ENCODE peak calls at places on chromosome 2, in eight cellular contexts. C is fibroblast of lung, E is psoas muscle, P is Peyer's patch, B is tibial nerve, Y is IMR-90, N is fibroblast of mammary gland, Q is ovary. W is an unnamed sample.

GRCh38 chr2:127508621-127509034 is 17.7 kb downstream of the IWS1 start:
- DNase-seq in P (peak; percentile 63), Y (peak; percentile 99), Q (peak; percentile 63), E (peak; percentile 73), C (peak; percentile 100), B (peak; percentile 46), N (peak; percentile 100), W (peak; percentile 99)

GRCh38 chr2:160674076-160674630 is 180.5 kb upstream of the RBMS1 start:
- DNase-seq in C (no peak), P (no peak), E (no peak), Y (no peak), Q (no peak), B (no peak), N (no peak), W (no peak)

GRCh38 chr2:187215576-187216240 is 232.3 kb downstream of the CALCRL start:
- DNase-seq in C (peak; percentile 18), P (no peak), Y (no peak), B (no peak), N (peak; percentile 45), E (no peak), Q (no peak), W (peak; percentile 48)

GRCh38 chr2:234419726-234420125 is 77.2 kb downstream of the ARL4C start:
- DNase-seq in Q (no peak), N (no peak), E (no peak), C (no peak), P (no peak), B (no peak), Y (no peak), W (no peak)

GRCh38 chr2:36163520-36164239 is 191.9 kb upstream of the CRIM1 start:
- DNase-seq in P (no peak), E (no peak), Y (no peak), Q (no peak), B (no peak), C (no peak), N (no peak), W (no peak)

GRCh38 chr2:227164745-227165350 is 424 bp downstream of the COL4A3 start:
- DNase-seq in N (no peak), C (no peak), Y (no peak), Q (peak; percentile 32), B (no peak), P (peak; percentile 84), E (peak; percentile 69), W (no peak)

GRCh38 chr2:225994748-225995405 is 595.4 kb downstream of the NYAP2 start:
- DNase-seq in B (no peak), P (no peak), Y (peak; percentile 65), Q (no peak), C (peak; percentile 8), N (peak; percentile 50), E (no peak), W (peak; percentile 72)

GRCh38 chr2:186474196-186474595 is 11.9 kb upstream of the ZC3H15 start:
- DNase-seq in N (no peak), Y (no peak), B (no peak), C (no peak), P (no peak), Q (no peak), E (no peak), W (no peak)

DNA sequence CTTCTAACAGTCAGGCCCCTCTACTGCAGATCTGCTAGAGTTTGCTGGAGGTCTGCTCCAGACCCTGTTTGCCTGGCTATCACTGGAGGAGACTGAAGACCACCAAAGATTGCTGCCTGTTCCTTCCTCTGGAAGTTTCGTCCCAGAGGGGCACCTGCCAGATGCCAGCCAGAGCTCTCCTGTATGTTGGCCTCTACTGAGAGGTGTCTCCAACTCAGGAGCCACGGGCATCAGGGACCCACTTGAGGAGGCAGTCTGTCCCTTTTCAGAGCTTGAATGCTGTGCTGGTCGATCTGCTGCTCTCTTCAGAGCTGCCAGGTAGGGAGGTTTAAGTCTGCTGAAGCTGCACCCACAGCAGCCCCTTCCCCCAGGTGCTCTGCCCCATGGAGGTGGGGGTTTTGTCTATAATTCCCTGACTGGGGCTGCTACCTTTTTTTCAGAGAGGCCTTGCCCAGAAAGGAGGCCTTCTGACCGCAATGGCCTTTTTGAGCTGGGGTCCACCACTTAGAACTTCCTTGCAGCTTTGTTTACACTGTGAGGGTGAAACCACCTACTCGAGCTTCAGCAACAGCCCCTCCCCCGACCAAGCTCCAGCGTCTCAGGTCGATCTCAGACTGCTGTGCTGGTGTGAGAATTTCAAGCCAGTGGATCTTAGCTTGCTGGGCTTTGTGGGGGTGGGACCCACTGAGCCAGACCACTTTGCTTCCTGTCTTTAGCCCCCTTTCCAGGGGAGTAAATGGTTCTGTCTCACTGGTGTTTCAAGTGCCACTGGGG is 566.0 kb downstream of the NR4A2 start:
- DNase-seq in Y (no peak), P (no peak), N (no peak), B (no peak), Q (no peak), E (no peak), C (no peak), W (no peak)
- H3K4me3 ChIP-seq in Y (no peak overlapping the region), P (no peak overlapping the region), N (no peak overlapping the region), B (no peak overlapping the region), Q (no peak overlapping the region), E (no peak overlapping the region), C (no peak overlapping the region), W (no peak overlapping the region)

GRCh38 chr2:48727560-48727959 is 28.0 kb downstream of the LHCGR start:
- DNase-seq in E (no peak), P (no peak), Y (no peak), N (no peak), B (no peak), Q (no peak), C (no peak), W (no peak)
- TF ChIP-seq CTCF in E (no peak), P (no peak), Y (no peak), N (no peak), B (no peak), Q (no peak), C (no peak), W (peak; percentile 12)

GRCh38 chr2:236849940-236850339 is 235.7 kb upstream of the COPS8 start:
- DNase-seq in E (no peak), P (no peak), C (no peak), N (no peak), Y (no peak), B (no peak), Q (no peak), W (no peak)

GRCh38 chr2:236848467-236848866 is 237.2 kb upstream of the COPS8 start:
- DNase-seq in P (no peak), C (no peak), E (no peak), N (no peak), B (no peak), Y (no peak), Q (no peak), W (no peak)

GRCh38 chr2:236847538-236848263 is 238.0 kb upstream of the COPS8 start:
- DNase-seq in Q (no peak), P (no peak), B (no peak), C (no peak), E (no peak), Y (no peak), N (no peak), W (no peak)

GRCh38 chr2:236849508-236849907 is 236.2 kb upstream of the COPS8 start:
- DNase-seq in Q (no peak), E (no peak), N (no peak), C (no peak), B (no peak), P (no peak), Y (no peak), W (no peak)

GRCh38 chr2:236847023-236847422 is 238.7 kb upstream of the COPS8 start:
- DNase-seq in C (no peak), P (no peak), B (no peak), E (no peak), N (no peak), Q (no peak), Y (no peak), W (no peak)
- H3K4me3 ChIP-seq in C (no peak overlapping the region), P (no peak overlapping the region), B (no peak overlapping the region), E (no peak overlapping the region), N (no peak overlapping the region), Q (no peak overlapping the region), Y (no peak overlapping the region), W (no peak overlapping the region)

GRCh38 chr2:134790487-134790886 is 47.9 kb upstream of the ACMSD start:
- DNase-seq in Y (no peak), P (no peak), N (no peak), B (no peak), E (no peak), C (no peak), Q (no peak), W (no peak)
- TF ChIP-seq CTCF in Y (no peak), P (no peak), N (peak; percentile 21), B (no peak), E (no peak), C (no peak), Q (no peak), W (no peak)

GRCh38 chr2:41737888-41738287 is 309.9 kb upstream of the PKDCC start:
- DNase-seq in C (no peak), Q (no peak), N (peak; percentile 42), B (no peak), Y (no peak), P (no peak), E (no peak), W (no peak)

GRCh38 chr2:41735006-41735405 is 312.8 kb upstream of the PKDCC start:
- DNase-seq in E (no peak), Y (no peak), B (no peak), Q (no peak), N (no peak), P (no peak), C (no peak), W (no peak)

GRCh38 chr2:41735446-41735845 is 312.4 kb upstream of the PKDCC start:
- DNase-seq in P (no peak), N (peak; percentile 51), B (no peak), Y (no peak), E (no peak), C (no peak), Q (no peak), W (no peak)

GRCh38 chr2:41736586-41736985 is 311.2 kb upstream of the PKDCC start:
- DNase-seq in B (no peak), C (no peak), E (no peak), Q (no peak), N (no peak), Y (no peak), P (no peak), W (no peak)

DNA sequence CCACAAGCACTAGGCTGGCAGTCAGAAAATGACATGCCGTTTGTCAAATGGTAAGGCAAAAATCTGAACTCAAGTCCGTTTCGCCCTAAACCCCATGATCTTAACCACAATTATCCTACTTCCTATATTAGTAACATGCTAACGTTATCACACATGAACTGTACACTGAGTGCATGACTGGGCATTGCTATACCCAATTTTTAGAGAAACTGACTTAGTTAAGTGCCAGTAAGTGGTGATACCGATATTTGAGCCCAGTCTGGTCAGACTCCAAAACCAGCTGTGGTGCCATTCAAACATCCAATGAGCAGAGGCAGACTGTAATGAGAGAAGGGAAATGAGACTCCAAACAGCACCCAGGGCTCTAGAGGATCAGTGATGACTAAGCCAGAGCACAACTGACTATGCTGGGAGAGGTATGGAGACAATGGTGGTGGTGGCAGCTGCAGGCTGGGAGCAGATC is 311.7 kb upstream of the PKDCC start:
- DNase-seq in C (no peak), Q (no peak), N (peak; percentile 49), Y (no peak), P (no peak), E (no peak), B (no peak), W (no peak)
- H3K4me3 ChIP-seq in C (no peak overlapping the region), Q (no peak overlapping the region), N (no peak overlapping the region), Y (no peak overlapping the region), P (no peak overlapping the region), E (no peak overlapping the region), B (no peak overlapping the region), W (no peak overlapping the region)

DNA sequence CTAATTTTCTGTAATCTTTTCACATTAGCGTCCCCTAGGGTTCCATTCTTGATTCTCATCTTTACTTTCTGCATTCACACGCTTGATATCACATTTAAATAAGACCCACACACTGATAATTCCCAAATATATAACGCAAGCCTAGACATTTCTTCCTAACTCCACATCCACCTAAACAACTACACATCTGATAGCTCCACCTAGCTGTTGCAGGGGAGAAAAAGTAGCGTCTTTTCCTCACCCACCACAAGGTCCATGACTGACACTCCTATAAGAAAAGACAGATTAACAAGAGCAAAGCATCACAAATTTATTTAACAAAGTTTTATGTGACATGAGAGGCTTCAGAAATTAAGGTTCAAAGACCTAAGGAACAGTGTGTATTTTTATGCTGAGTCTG is 862.2 kb upstream of the DDX18 start:
- DNase-seq in B (no peak), Y (no peak), N (no peak), E (no peak), Q (no peak), P (no peak), C (no peak), W (no peak)
- TF ChIP-seq CTCF in B (no peak), Y (no peak), N (no peak), E (no peak), Q (no peak), P (peak; percentile 71), C (no peak), W (no peak)

W was measured in foreskin fibroblast.